ENCODE peak calls at places on chromosome 15, in six cellular contexts. I is sigmoid colon, V is colonic mucosa, U is nephron progenitor cell, T is GM20000, H is lung. Y is an unnamed sample.

GRCh38 chr15:62337934-62338333 is 172.8 kb upstream of the C2CD4B start:
- DNase-seq in I (no peak), V (no peak), U (no peak), T (no peak), H (no peak), Y (no peak)

GRCh38 chr15:64774556-64775523 is 549 bp downstream of the RBPMS2 start:
- DNase-seq in I (peak), V (no peak), U (peak), T (peak), H (no peak), Y (no peak)

GRCh38 chr15:65512807-65513416 is 4.6 kb downstream of the DPP8 start:
- DNase-seq in I (peak), V (no peak), U (no peak), T (no peak), H (no peak), Y (no peak)

GRCh38 chr15:70281811-70282307 is 184.1 kb upstream of the TLE3 start:
- DNase-seq in I (no peak), V (no peak), U (no peak), T (no peak), H (no peak), Y (no peak)

GRCh38 chr15:57920916-57921315 is 144.6 kb downstream of the ALDH1A2 start:
- DNase-seq in I (no peak), V (no peak), U (no peak), T (no peak), H (no peak), Y (no peak)

GRCh38 chr15:58923696-58924300 is 9.7 kb downstream of the SLTM start:
- DNase-seq in I (no peak), V (no peak), U (no peak), T (no peak), H (no peak), Y (no peak)

GRCh38 chr15:38128389-38128788 is 124.2 kb upstream of the SPRED1 start:
- DNase-seq in I (no peak), V (no peak), U (no peak), T (no peak), H (no peak), Y (no peak)

GRCh38 chr15:70286110-70286806 is 188.5 kb upstream of the TLE3 start:
- DNase-seq in I (no peak), V (no peak), U (no peak), T (no peak), H (peak), Y (no peak)

GRCh38 chr15:56821721-56822425 is 88.6 kb upstream of the ZNF280D start:
- DNase-seq in I (peak), V (peak), U (peak), T (peak), H (peak), Y (peak)

GRCh38 chr15:51533672-51534398 is 88.7 kb downstream of the DMXL2 start:
- DNase-seq in I (no peak), V (no peak), U (no peak), T (no peak), H (no peak), Y (no peak)

GRCh38 chr15:69668963-69669362 is 216.3 kb downstream of the RPLP1 start:
- DNase-seq in I (no peak), V (no peak), U (no peak), T (peak), H (no peak), Y (peak)

GRCh38 chr15:81394609-81395008 is 20.6 kb upstream of the TMC3 start:
- DNase-seq in I (no peak), V (peak), U (no peak), T (no peak), H (no peak), Y (no peak)

GRCh38 chr15:71201471-71201870 is 86.2 kb downstream of the THSD4 start:
- DNase-seq in I (no peak), V (peak), U (no peak), T (no peak), H (peak), Y (no peak)

GRCh38 chr15:83053151-83053550 is 13.9 kb downstream of the BTBD1 start:
- DNase-seq in I (no peak), V (no peak), U (no peak), T (no peak), H (no peak), Y (no peak)

GRCh38 chr15:61480863-61481262 is 251.8 kb upstream of the RORA start:
- DNase-seq in I (no peak), V (no peak), U (no peak), T (no peak), H (no peak), Y (no peak)

GRCh38 chr15:82305621-82306048 is 43.0 kb downstream of the SAXO2 start:
- DNase-seq in I (peak), V (no peak), U (no peak), T (no peak), H (no peak), Y (peak)

GRCh38 chr15:74180689-74181602 is 7.4 kb downstream of the ISLR start:
- DNase-seq in I (peak), V (no peak), U (no peak), T (no peak), H (no peak), Y (no peak)

GRCh38 chr15:91853501-91853967 is at the start of gene SLCO3A1:
- DNase-seq in I (peak), V (peak), U (peak), T (no peak), H (peak), Y (no peak)

GRCh38 chr15:38176155-38176554 is 76.5 kb upstream of the SPRED1 start:
- DNase-seq in I (no peak), V (no peak), U (no peak), T (peak), H (no peak), Y (peak)

GRCh38 chr15:70125605-70126004 is 27.9 kb upstream of the TLE3 start:
- DNase-seq in I (no peak), V (no peak), U (no peak), T (no peak), H (no peak), Y (no peak)

GRCh38 chr15:92365079-92365478 is 28.6 kb upstream of the ST8SIA2 start:
- DNase-seq in I (no peak), V (peak), U (no peak), T (no peak), H (no peak), Y (no peak)

GRCh38 chr15:95604634-95605036 is 725.9 kb upstream of the NR2F2 start:
- DNase-seq in I (no peak), V (peak), U (no peak), T (no peak), H (no peak), Y (no peak)

GRCh38 chr15:68630836-68631235 is 52.0 kb downstream of the CORO2B start:
- DNase-seq in I (no peak), V (no peak), U (no peak), T (no peak), H (no peak), Y (no peak)

GRCh38 chr15:40312370-40313158 is 4.8 kb upstream of the PLCB2 start:
- DNase-seq in I (no peak), V (no peak), U (no peak), T (no peak), H (no peak), Y (no peak)
- TF ChIP-seq CTCF in I (no peak), V (no peak), U (no peak), T (no peak), H (no peak), Y (no peak)

GRCh38 chr15:90232941-90233700 is 620 bp downstream of the CIB1 start:
- DNase-seq in I (peak), V (peak), U (peak), T (peak), H (peak), Y (peak)
- TF ChIP-seq CTCF in I (peak), V (peak), U (peak), T (peak), H (no peak), Y (peak)

DNA sequence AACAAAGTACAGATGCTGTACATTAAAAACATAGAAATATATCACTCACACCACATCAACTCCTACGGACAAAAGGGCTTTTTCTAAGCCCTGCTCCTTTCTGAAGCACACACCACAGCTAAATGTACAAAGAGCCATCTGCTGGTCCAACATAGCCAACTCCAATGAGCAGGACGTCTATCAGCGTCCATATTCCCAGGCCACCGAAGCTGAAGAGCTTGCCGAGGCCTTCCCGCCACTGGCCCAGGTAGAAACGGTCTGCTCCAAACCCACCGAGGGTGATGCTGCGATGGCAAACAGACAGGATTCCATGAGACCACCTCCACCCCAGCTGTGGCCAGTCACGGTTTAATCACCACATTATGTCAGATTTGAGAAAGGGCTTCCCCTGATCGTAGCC is 9.8 kb downstream of the TM2D3 start:
- DNase-seq in I (no peak), V (no peak), U (no peak), T (no peak), H (no peak), Y (no peak)
- TF ChIP-seq CTCF in I (no peak), V (no peak), U (no peak), T (no peak), H (no peak), Y (peak)

GRCh38 chr15:100573526-100573925 is 28.5 kb downstream of the LINS1 start:
- DNase-seq in I (no peak), V (no peak), U (no peak), T (no peak), H (no peak), Y (no peak)

GRCh38 chr15:100570282-100570681 is 31.7 kb downstream of the LINS1 start:
- DNase-seq in I (no peak), V (no peak), U (no peak), T (no peak), H (no peak), Y (no peak)

GRCh38 chr15:100571592-100572167 is 30.3 kb downstream of the LINS1 start:
- DNase-seq in I (no peak), V (no peak), U (no peak), T (no peak), H (no peak), Y (no peak)

GRCh38 chr15:100570735-100571363 is 31.1 kb downstream of the LINS1 start:
- DNase-seq in I (no peak), V (no peak), U (no peak), T (peak), H (no peak), Y (no peak)

GRCh38 chr15:100572362-100572983 is 29.5 kb downstream of the LINS1 start:
- DNase-seq in I (no peak), V (no peak), U (no peak), T (no peak), H (no peak), Y (no peak)
- TF ChIP-seq CTCF in I (peak), V (peak), U (peak), T (no peak), H (no peak), Y (peak)

Y was measured in GM10248.